ENCODE peak calls at places on chromosomes 13 and 19, in four cellular contexts. H, G, U and R are unnamed samples.
A peak's percentile ranks its signal among the peaks of the same experiment; 100 is the strongest.

GRCh38 chr13:75739244-75739868 is 103.2 kb downstream of the LMO7 start:
- DNase-seq in H (no peak), G (peak; percentile 73), U (no peak), R (no peak)

GRCh38 chr13:95216182-95216581 is 85.1 kb downstream of the ABCC4 start:
- DNase-seq in H (no peak), G (no peak), U (no peak), R (no peak)

GRCh38 chr19:8087876-8088275 is 35.3 kb downstream of the CCL25 start:
- DNase-seq in H (no peak), G (no peak), U (no peak), R (no peak)

GRCh38 chr13:75908137-75908536 is 272.0 kb downstream of the LMO7 start:
- DNase-seq in H (no peak), G (peak; percentile 2), U (peak; percentile 88), R (no peak)

GRCh38 chr19:40279761-40280607 is 5.2 kb downstream of the AKT2 start:
- DNase-seq in H (peak; percentile 38), G (no peak), U (no peak), R (no peak)

GRCh38 chr13:51769455-51770127 is 34.4 kb downstream of the DHRS12 start:
- DNase-seq in H (peak; percentile 26), G (no peak), U (peak; percentile 26), R (no peak)

GRCh38 chr13:94617389-94618000 is 15.8 kb downstream of the GPR180 start:
- DNase-seq in H (peak; percentile 48), G (no peak), U (peak; percentile 61), R (no peak)

GRCh38 chr13:45826741-45827140 is 24.8 kb downstream of the SIAH3 start:
- DNase-seq in H (no peak), G (no peak), U (no peak), R (no peak)

GRCh38 chr19:39679056-39679790 is 23.5 kb downstream of the LGALS16 start:
- DNase-seq in H (no peak), G (no peak), U (no peak), R (no peak)

GRCh38 chr19:35025969-35026368 is 4.3 kb upstream of the SCN1B start:
- DNase-seq in H (no peak), G (no peak), U (no peak), R (no peak)

GRCh38 chr13:85140192-85140591 is 659.0 kb downstream of the SLITRK6 start:
- DNase-seq in H (peak; percentile 2), G (peak; percentile 87), U (no peak), R (no peak)